ENCODE peak calls at places on chromosomes 1 and 21, in four cellular contexts. One of them, this sample, is unnamed.
A peak's percentile ranks its signal among the peaks of the same experiment; 100 is the strongest.

GRCh38 chr1:218556016-218556415 is 210.9 kb downstream of the TGFB2 start:
- DNase-seq in A549: peak; percentile 28
- DNase-seq in GM12878: no peak
- DNase-seq in IMR-90: no peak
- DNase-seq in this sample: no peak

GRCh38 chr1:169193191-169193850 is 86.8 kb downstream of the ATP1B1 start:
- DNase-seq in A549: no peak
- DNase-seq in IMR-90: peak; percentile 17
- DNase-seq in GM12878: no peak
- DNase-seq in this sample: peak; percentile 81

GRCh38 chr1:179164494-179164893 is 65.0 kb downstream of the ABL2 start:
- DNase-seq in IMR-90: peak; percentile 84
- DNase-seq in GM12878: no peak
- DNase-seq in A549: no peak
- DNase-seq in this sample: no peak

GRCh38 chr1:166703726-166704220 is 135.5 kb upstream of the POGK start:
- DNase-seq in GM12878: no peak
- DNase-seq in IMR-90: no peak
- DNase-seq in A549: no peak
- DNase-seq in this sample: no peak

GRCh38 chr1:11543392-11543791 is 64.4 kb downstream of the DISP3 start:
- DNase-seq in GM12878: no peak
- DNase-seq in IMR-90: no peak
- DNase-seq in A549: no peak
- DNase-seq in this sample: no peak

GRCh38 chr1:53289050-53289429 is 38.8 kb downstream of the LRP8 start:
- DNase-seq in GM12878: no peak
- DNase-seq in A549: no peak
- DNase-seq in IMR-90: no peak
- DNase-seq in this sample: no peak

GRCh38 chr1:40226187-40226586 is 21.6 kb upstream of the TMCO2 start:
- DNase-seq in IMR-90: no peak
- DNase-seq in A549: no peak
- DNase-seq in GM12878: no peak
- DNase-seq in this sample: no peak

GRCh38 chr1:14328687-14329086 is 269.8 kb upstream of the KAZN start:
- DNase-seq in IMR-90: no peak
- DNase-seq in A549: no peak
- DNase-seq in GM12878: no peak
- DNase-seq in this sample: no peak

GRCh38 chr1:208433086-208433485 is 188.9 kb upstream of the PLXNA2 start:
- DNase-seq in A549: no peak
- DNase-seq in GM12878: no peak
- DNase-seq in IMR-90: no peak
- DNase-seq in this sample: no peak

GRCh38 chr1:193479187-193479586 is 292.8 kb upstream of the B3GALT2 start:
- DNase-seq in A549: no peak
- DNase-seq in GM12878: peak; percentile 81
- DNase-seq in IMR-90: no peak
- DNase-seq in this sample: no peak

GRCh38 chr1:170239445-170239844 is 93.7 kb downstream of the NTMT2 start:
- DNase-seq in IMR-90: peak; percentile 22
- DNase-seq in A549: no peak
- DNase-seq in GM12878: no peak
- DNase-seq in this sample: no peak

GRCh38 chr21:37712204-37712934 is 203.9 kb downstream of the KCNJ6 start:
- DNase-seq in GM12878: no peak
- DNase-seq in A549: peak; percentile 27
- DNase-seq in IMR-90: peak; percentile 73
- DNase-seq in this sample: peak; percentile 70

GRCh38 chr1:162087574-162087973 is 18.1 kb downstream of the NOS1AP start:
- DNase-seq in GM12878: no peak
- DNase-seq in A549: no peak
- DNase-seq in IMR-90: no peak
- DNase-seq in this sample: no peak

GRCh38 chr1:214989341-214989740 is 93.2 kb upstream of the KCNK2 start:
- DNase-seq in A549: no peak
- DNase-seq in GM12878: no peak
- DNase-seq in IMR-90: peak; percentile 83
- DNase-seq in this sample: no peak

GRCh38 chr1:193729429-193729828 is 543.0 kb upstream of the B3GALT2 start:
- DNase-seq in A549: no peak
- DNase-seq in IMR-90: peak; percentile 65
- DNase-seq in GM12878: no peak
- DNase-seq in this sample: no peak

GRCh38 chr1:87986154-87986914 is 657.7 kb downstream of the LMO4 start:
- DNase-seq in IMR-90: no peak
- DNase-seq in GM12878: no peak
- DNase-seq in A549: no peak
- DNase-seq in this sample: no peak

GRCh38 chr1:39722495-39722894 is 16.2 kb upstream of the PPIE start:
- DNase-seq in A549: no peak
- DNase-seq in GM12878: no peak
- DNase-seq in IMR-90: peak; percentile 46
- DNase-seq in this sample: no peak

DNA sequence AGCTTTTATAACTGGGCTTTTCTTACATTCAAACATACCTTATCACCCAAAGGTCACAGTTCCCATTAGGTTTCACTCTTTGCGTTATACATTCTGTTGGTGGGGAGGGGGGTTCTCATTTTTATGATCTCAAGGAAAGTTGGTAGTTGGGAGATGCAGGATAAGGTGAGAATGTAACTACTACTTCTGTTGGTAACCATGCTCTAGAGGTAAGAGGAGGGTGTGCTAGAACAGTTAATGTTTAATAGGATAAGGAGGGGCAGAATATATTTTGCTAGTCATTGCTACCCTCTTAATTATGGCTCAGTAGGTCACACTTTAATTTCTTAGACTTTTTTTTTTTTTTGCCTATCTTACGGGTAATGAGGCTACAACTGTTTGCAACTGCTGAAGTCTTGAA is 10.7 kb downstream of the YBX1 start:
- DNase-seq in GM12878: no peak
- DNase-seq in IMR-90: no peak
- DNase-seq in A549: no peak
- DNase-seq in this sample: no peak
- H3K4me3 ChIP-seq in GM12878: peak overlapping the region; percentile 7
- H3K4me3 ChIP-seq in IMR-90: no peak overlapping the region
- H3K4me3 ChIP-seq in A549: no peak overlapping the region
- H3K4me3 ChIP-seq in this sample: no peak overlapping the region

GRCh38 chr21:41824466-41825207 is 54.5 kb downstream of the PRDM15 start:
- DNase-seq in GM12878: no peak
- DNase-seq in IMR-90: no peak
- DNase-seq in A549: no peak
- DNase-seq in this sample: no peak
- TF ChIP-seq RAD21 in GM12878: no peak
- TF ChIP-seq RAD21 in IMR-90: no peak
- TF ChIP-seq RAD21 in A549: no peak
- TF ChIP-seq RAD21 in this sample: no peak

GRCh38 chr1:2050482-2050792 is 226 bp downstream of the PRKCZ start:
- DNase-seq in A549: no peak
- DNase-seq in IMR-90: no peak
- DNase-seq in GM12878: no peak
- DNase-seq in this sample: no peak
- H3K4me3 ChIP-seq in A549: peak overlapping the region; percentile 90
- H3K4me3 ChIP-seq in IMR-90: no peak overlapping the region
- H3K4me3 ChIP-seq in GM12878: peak overlapping the region; percentile 67
- H3K4me3 ChIP-seq in this sample: peak overlapping the region; percentile 19

GRCh38 chr1:200128081-200128480 is 100.6 kb downstream of the NR5A2 start:
- DNase-seq in GM12878: no peak
- DNase-seq in A549: no peak
- DNase-seq in IMR-90: no peak
- DNase-seq in this sample: no peak

GRCh38 chr1:200131551-200132125 is 104.1 kb downstream of the NR5A2 start:
- DNase-seq in IMR-90: peak; percentile 36
- DNase-seq in GM12878: no peak
- DNase-seq in A549: peak; percentile 42
- DNase-seq in this sample: no peak

GRCh38 chr1:200133123-200133522 is 105.6 kb downstream of the NR5A2 start:
- DNase-seq in GM12878: no peak
- DNase-seq in IMR-90: no peak
- DNase-seq in A549: no peak
- DNase-seq in this sample: no peak

GRCh38 chr1:200130552-200130951 is 103.0 kb downstream of the NR5A2 start:
- DNase-seq in GM12878: no peak
- DNase-seq in IMR-90: peak; percentile 24
- DNase-seq in A549: no peak
- DNase-seq in this sample: no peak

DNA sequence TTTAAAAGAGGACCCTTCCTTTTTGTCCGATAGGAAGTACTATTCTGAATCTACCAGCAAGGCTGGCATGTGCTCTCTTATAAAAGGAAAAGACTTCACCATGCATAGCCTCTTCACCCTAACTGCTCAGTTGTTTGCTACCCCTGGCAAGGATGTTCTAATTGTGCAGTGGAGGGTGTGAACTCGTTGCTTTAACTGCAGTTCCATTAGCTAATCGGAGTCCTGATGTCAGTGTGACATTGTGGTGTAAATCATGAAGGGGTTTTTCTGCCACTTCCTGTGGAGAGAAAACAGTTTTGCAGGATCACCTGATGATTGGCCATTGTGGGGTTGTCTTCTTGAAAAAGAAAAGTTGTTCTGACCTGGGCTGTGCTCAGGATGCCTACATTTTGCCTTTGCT is 102.0 kb downstream of the NR5A2 start:
- DNase-seq in IMR-90: no peak
- DNase-seq in GM12878: no peak
- DNase-seq in A549: no peak
- DNase-seq in this sample: no peak
- TF ChIP-seq RAD21 in IMR-90: no peak
- TF ChIP-seq RAD21 in GM12878: no peak
- TF ChIP-seq RAD21 in A549: no peak
- TF ChIP-seq RAD21 in this sample: no peak

GRCh38 chr1:4375812-4376211 is 278.6 kb upstream of the AJAP1 start:
- DNase-seq in A549: no peak
- DNase-seq in IMR-90: no peak
- DNase-seq in GM12878: no peak
- DNase-seq in this sample: no peak

GRCh38 chr1:4369335-4369734 is 285.1 kb upstream of the AJAP1 start:
- DNase-seq in IMR-90: no peak
- DNase-seq in GM12878: no peak
- DNase-seq in A549: no peak
- DNase-seq in this sample: no peak

GRCh38 chr1:4366091-4366490 is 288.3 kb upstream of the AJAP1 start:
- DNase-seq in A549: no peak
- DNase-seq in GM12878: no peak
- DNase-seq in IMR-90: no peak
- DNase-seq in this sample: no peak

GRCh38 chr1:4367230-4367629 is 287.2 kb upstream of the AJAP1 start:
- DNase-seq in A549: no peak
- DNase-seq in GM12878: no peak
- DNase-seq in IMR-90: no peak
- DNase-seq in this sample: no peak

DNA sequence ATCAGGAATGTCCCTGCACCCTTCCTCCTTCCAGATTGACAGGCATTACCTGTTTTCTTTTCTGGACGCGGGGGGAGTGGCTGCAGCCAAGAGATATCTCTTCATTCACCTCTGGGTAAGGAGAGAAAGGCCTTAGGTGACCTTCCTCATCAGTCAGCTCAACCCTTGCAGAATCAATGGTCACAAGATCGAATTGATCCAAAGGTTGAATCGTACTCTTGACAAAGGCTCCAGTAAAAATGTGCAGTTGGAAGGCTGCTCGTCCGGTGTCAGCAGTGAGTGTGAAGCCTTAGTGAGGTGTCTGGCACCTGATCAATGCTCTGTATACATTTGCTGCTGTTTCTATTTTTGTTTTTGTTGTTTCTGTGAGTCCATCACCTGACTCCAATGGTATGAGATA is 282.6 kb upstream of the AJAP1 start:
- DNase-seq in A549: no peak
- DNase-seq in IMR-90: no peak
- DNase-seq in GM12878: no peak
- DNase-seq in this sample: no peak
- H3K4me3 ChIP-seq in A549: no peak overlapping the region
- H3K4me3 ChIP-seq in IMR-90: no peak overlapping the region
- H3K4me3 ChIP-seq in GM12878: no peak overlapping the region
- H3K4me3 ChIP-seq in this sample: no peak overlapping the region

DNA sequence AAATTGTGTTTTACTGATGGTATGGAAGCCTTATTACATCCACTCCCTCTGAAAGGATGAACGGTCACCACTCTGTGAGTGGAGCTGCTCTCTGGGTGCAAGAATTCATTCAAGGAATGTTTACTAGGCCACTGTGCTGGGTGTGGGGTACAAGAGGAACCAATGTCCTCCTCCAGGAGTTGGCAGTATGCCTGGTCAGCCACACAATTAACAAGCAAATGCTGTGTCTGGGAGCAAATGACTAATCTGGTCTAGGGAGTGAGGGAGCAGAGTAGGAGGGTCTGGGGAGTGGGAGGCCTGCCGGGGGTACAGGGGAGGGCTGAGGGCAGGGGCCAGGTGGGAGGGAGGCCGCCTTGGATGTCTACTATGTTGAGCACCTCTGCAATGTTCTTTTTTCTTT is 27.2 kb upstream of the TDRD10 start:
- DNase-seq in GM12878: no peak
- DNase-seq in IMR-90: peak; percentile 80
- DNase-seq in A549: no peak
- DNase-seq in this sample: no peak
- TF ChIP-seq RAD21 in GM12878: no peak
- TF ChIP-seq RAD21 in IMR-90: no peak
- TF ChIP-seq RAD21 in A549: no peak
- TF ChIP-seq RAD21 in this sample: no peak

GRCh38 chr1:115090547-115090946 is 1.2 kb upstream of the TSPAN2 start:
- DNase-seq in GM12878: no peak
- DNase-seq in IMR-90: peak; percentile 78
- DNase-seq in A549: no peak
- DNase-seq in this sample: no peak

GRCh38 chr1:115089443-115090340 is at the start of gene TSPAN2:
- DNase-seq in A549: peak; percentile 47
- DNase-seq in GM12878: no peak
- DNase-seq in IMR-90: peak; percentile 59
- DNase-seq in this sample: peak; percentile 69

GRCh38 chr1:115088871-115089442 is 346 bp downstream of the TSPAN2 start:
- DNase-seq in IMR-90: no peak
- DNase-seq in GM12878: no peak
- DNase-seq in A549: no peak
- DNase-seq in this sample: no peak

GRCh38 chr1:115086176-115086830 is 3.0 kb downstream of the TSPAN2 start:
- DNase-seq in IMR-90: no peak
- DNase-seq in A549: no peak
- DNase-seq in GM12878: no peak
- DNase-seq in this sample: peak; percentile 4

GRCh38 chr1:115088115-115088794 is 1.0 kb downstream of the TSPAN2 start:
- DNase-seq in IMR-90: no peak
- DNase-seq in A549: no peak
- DNase-seq in GM12878: no peak
- DNase-seq in this sample: no peak
- H3K4me3 ChIP-seq in IMR-90: no peak overlapping the region
- H3K4me3 ChIP-seq in A549: no peak overlapping the region
- H3K4me3 ChIP-seq in GM12878: no peak overlapping the region
- H3K4me3 ChIP-seq in this sample: no peak overlapping the region

This sample was measured in K562.